ENCODE peak calls at places on chromosomes 16 and 17, in six cellular contexts. L is left ventricle myocardium inferior, D is GM10248, O is left lung, V is H1, E is neural crest cell. R is an unnamed sample.
A peak's percentile ranks its signal among the peaks of the same experiment; 100 is the strongest.

GRCh38 chr16:46974352-46974751 is 878 bp upstream of the DNAJA2 start:
- DNase-seq in L (no peak), D (peak; percentile 52), O (no peak), V (no peak), E (no peak), R (no peak)

GRCh38 chr17:78986048-78986648 is 6.4 kb upstream of the LGALS3BP start:
- DNase-seq in L (no peak), D (no peak), O (no peak), V (no peak), E (no peak), R (no peak)

GRCh38 chr17:67232441-67232840 is 12.6 kb downstream of the HELZ start:
- DNase-seq in L (no peak), D (no peak), O (no peak), V (no peak), E (no peak), R (no peak)

GRCh38 chr17:51703364-51704341 is 443.3 kb downstream of the UTP18 start:
- DNase-seq in L (peak; percentile 70), D (no peak), O (no peak), V (no peak), E (no peak), R (no peak)

GRCh38 chr16:66881014-66881417 is 701 bp downstream of the PDP2 start:
- DNase-seq in L (no peak), D (no peak), O (no peak), V (no peak), E (no peak), R (no peak)

GRCh38 chr16:78284957-78285434 is 185.5 kb downstream of the WWOX start:
- DNase-seq in L (no peak), D (no peak), O (no peak), V (no peak), E (no peak), R (no peak)

GRCh38 chr16:75244844-75245758 is 6.3 kb downstream of the BCAR1 start:
- DNase-seq in L (peak; percentile 84), D (no peak), O (peak; percentile 82), V (no peak), E (no peak), R (peak; percentile 94)

GRCh38 chr17:63911657-63912100 is 621 bp upstream of the CSHL1 start:
- DNase-seq in L (no peak), D (peak; percentile 76), O (no peak), V (peak; percentile 87), E (peak; percentile 61), R (no peak)

GRCh38 chr17:19502517-19502916 is 31.1 kb upstream of the SLC47A1 start:
- DNase-seq in L (no peak), D (no peak), O (no peak), V (no peak), E (no peak), R (no peak)

GRCh38 chr17:67058036-67058435 is 13.7 kb downstream of the CACNG1 start:
- DNase-seq in L (no peak), D (no peak), O (no peak), V (no peak), E (no peak), R (no peak)

GRCh38 chr16:26594666-26595065 is 472.1 kb upstream of the C16orf82 start:
- DNase-seq in L (no peak), D (no peak), O (no peak), V (no peak), E (no peak), R (no peak)

GRCh38 chr16:53766304-53767016 is 62.5 kb downstream of the FTO start:
- DNase-seq in L (no peak), D (no peak), O (no peak), V (no peak), E (no peak), R (no peak)

GRCh38 chr17:47266782-47267181 is 13.2 kb downstream of the ITGB3 start:
- DNase-seq in L (no peak), D (no peak), O (no peak), V (no peak), E (no peak), R (no peak)

GRCh38 chr16:54375056-54375455 is 88.5 kb upstream of the IRX3 start:
- DNase-seq in L (no peak), D (no peak), O (no peak), V (no peak), E (peak; percentile 49), R (no peak)

GRCh38 chr17:9343513-9343912 is 232.1 kb downstream of the STX8 start:
- DNase-seq in L (no peak), D (no peak), O (no peak), V (no peak), E (no peak), R (no peak)

GRCh38 chr17:41680426-41681040 is 8.2 kb upstream of the EIF1 start:
- DNase-seq in L (no peak), D (no peak), O (no peak), V (no peak), E (no peak), R (no peak)

GRCh38 chr16:17784073-17784472 is 313.3 kb upstream of the XYLT1 start:
- DNase-seq in L (no peak), D (no peak), O (no peak), V (no peak), E (peak; percentile 6), R (peak; percentile 48)

GRCh38 chr17:8288336-8289102 is at the start of gene RANGRF:
- DNase-seq in L (peak; percentile 92), D (peak; percentile 94), O (peak; percentile 91), V (peak; percentile 94), E (peak; percentile 81), R (peak; percentile 51)
- TF ChIP-seq CTCF in L (no peak), D (no peak), O (no peak), V (peak; percentile 16), E (no peak), R (no peak)

GRCh38 chr17:48663134-48663924 is 37.2 kb upstream of the HOXB9 start:
- DNase-seq in L (no peak), D (no peak), O (no peak), V (no peak), E (no peak), R (no peak)
- TF ChIP-seq CTCF in L (no peak), D (no peak), O (no peak), V (peak; percentile 40), E (no peak), R (peak; percentile 15)

GRCh38 chr16:4415538-4416199 is 727 bp downstream of the CORO7 start:
- DNase-seq in L (peak; percentile 63), D (no peak), O (peak; percentile 66), V (peak; percentile 67), E (no peak), R (no peak)
- TF ChIP-seq CTCF in L (no peak), D (no peak), O (no peak), V (no peak), E (peak; percentile 20), R (no peak)

GRCh38 chr17:80658821-80659220 is 114.2 kb downstream of the RPTOR start:
- DNase-seq in L (no peak), D (no peak), O (no peak), V (no peak), E (no peak), R (no peak)

GRCh38 chr17:80659651-80660050 is 115.0 kb downstream of the RPTOR start:
- DNase-seq in L (no peak), D (no peak), O (no peak), V (no peak), E (no peak), R (no peak)

GRCh38 chr17:80662557-80662956 is 117.9 kb downstream of the RPTOR start:
- DNase-seq in L (no peak), D (no peak), O (no peak), V (no peak), E (no peak), R (no peak)

GRCh38 chr17:80657561-80657960 is 112.9 kb downstream of the RPTOR start:
- DNase-seq in L (no peak), D (no peak), O (no peak), V (no peak), E (no peak), R (no peak)

GRCh38 chr17:80660527-80661198 is 116.0 kb downstream of the RPTOR start:
- DNase-seq in L (no peak), D (no peak), O (no peak), V (no peak), E (no peak), R (no peak)
- TF ChIP-seq CTCF in L (no peak), D (no peak), O (no peak), V (no peak), E (no peak), R (no peak)

DNA sequence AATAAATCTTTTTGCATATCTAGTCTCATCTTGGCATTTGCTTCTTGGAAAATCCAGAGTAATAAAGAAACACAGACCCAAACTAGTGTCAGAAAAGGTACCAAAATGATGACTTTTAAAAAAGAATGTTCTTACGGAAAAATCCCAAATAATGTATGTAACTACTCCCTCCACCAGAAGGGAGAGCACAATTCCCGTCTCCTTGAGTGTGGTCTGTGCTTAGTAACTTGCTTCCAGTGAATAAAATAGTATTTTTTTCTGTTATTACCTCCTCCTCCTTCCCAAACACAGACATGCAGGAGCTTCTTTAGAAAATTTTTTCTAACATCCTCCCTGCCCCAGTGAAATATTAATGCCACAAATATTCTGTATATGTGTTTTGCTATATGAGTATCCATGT is 358.1 kb downstream of the ZFHX3 start:
- DNase-seq in L (no peak), D (no peak), O (no peak), V (no peak), E (no peak), R (no peak)
- TF ChIP-seq CTCF in L (no peak), D (no peak), O (no peak), V (no peak), E (no peak), R (no peak)

GRCh38 chr17:76179496-76180467 is 38.7 kb upstream of the FOXJ1 start:
- DNase-seq in L (no peak), D (peak; percentile 43), O (no peak), V (no peak), E (no peak), R (no peak)
- TF ChIP-seq CTCF in L (no peak), D (no peak), O (no peak), V (no peak), E (no peak), R (no peak)

GRCh38 chr17:48642059-48642842 is 16.1 kb upstream of the HOXB9 start:
- DNase-seq in L (no peak), D (no peak), O (no peak), V (peak; percentile 79), E (no peak), R (no peak)
- TF ChIP-seq CTCF in L (no peak), D (no peak), O (no peak), V (peak; percentile 46), E (peak; percentile 19), R (no peak)

GRCh38 chr17:1767358-1767757 is 5.5 kb downstream of the SERPINF1 start:
- DNase-seq in L (no peak), D (no peak), O (no peak), V (no peak), E (no peak), R (no peak)
- TF ChIP-seq CTCF in L (no peak), D (no peak), O (no peak), V (peak; percentile 35), E (peak; percentile 22), R (no peak)

R was measured in HFF-Myc.